ENCODE peak calls at places on chromosome 18, in seven cellular contexts. X, S, D, K, N, C and P are unnamed samples.

GRCh38 chr18:8537400-8537799 is 71.8 kb upstream of the RAB12 start:
- DNase-seq in X (no peak), S (no peak), D (no peak), K (no peak), N (no peak), C (no peak), P (no peak)

GRCh38 chr18:54222922-54223567 is 1.4 kb downstream of the MBD2 start:
- DNase-seq in X (no peak), S (peak), D (no peak), K (no peak), N (no peak), C (no peak), P (no peak)

GRCh38 chr18:10029711-10030110 is 115.9 kb downstream of the VAPA start:
- DNase-seq in X (no peak), S (no peak), D (no peak), K (no peak), N (no peak), C (no peak), P (no peak)

GRCh38 chr18:46297621-46298020 is 193.4 kb downstream of the HAUS1 start:
- DNase-seq in X (no peak), S (no peak), D (no peak), K (no peak), N (no peak), C (no peak), P (no peak)

GRCh38 chr18:36360256-36360909 is 62.9 kb downstream of the FHOD3 start:
- DNase-seq in X (no peak), S (no peak), D (no peak), K (no peak), N (no peak), C (no peak), P (no peak)

GRCh38 chr18:10032331-10032979 is 118.6 kb downstream of the VAPA start:
- DNase-seq in X (no peak), S (peak), D (no peak), K (no peak), N (peak), C (no peak), P (peak)

GRCh38 chr18:55093295-55093694 is 134.0 kb upstream of the CCDC68 start:
- DNase-seq in X (no peak), S (no peak), D (no peak), K (no peak), N (no peak), C (no peak), P (no peak)

GRCh38 chr18:61998335-61998734 is 105.5 kb upstream of the RNF152 start:
- DNase-seq in X (no peak), S (no peak), D (no peak), K (no peak), N (no peak), C (no peak), P (no peak)

GRCh38 chr18:60508108-60508507 is 135.5 kb upstream of the MC4R start:
- DNase-seq in X (no peak), S (no peak), D (no peak), K (no peak), N (no peak), C (no peak), P (no peak)

GRCh38 chr18:62187543-62188378 is 706 bp downstream of the RELCH start:
- DNase-seq in X (no peak), S (no peak), D (no peak), K (no peak), N (peak), C (peak), P (no peak)

GRCh38 chr18:77366725-77367641 is 117.3 kb downstream of the GALR1 start:
- DNase-seq in X (no peak), S (no peak), D (no peak), K (peak), N (no peak), C (no peak), P (no peak)

GRCh38 chr18:65363911-65364632 is 386.7 kb upstream of the CDH7 start:
- DNase-seq in X (no peak), S (no peak), D (no peak), K (no peak), N (no peak), C (no peak), P (no peak)

GRCh38 chr18:76209597-76209996 is 285.4 kb downstream of the ZNF516 start:
- DNase-seq in X (no peak), S (no peak), D (peak), K (no peak), N (no peak), C (no peak), P (no peak)

GRCh38 chr18:3104190-3105054 is 91.5 kb upstream of the LPIN2 start:
- DNase-seq in X (no peak), S (no peak), D (peak), K (no peak), N (no peak), C (no peak), P (no peak)

GRCh38 chr18:56505971-56506370 is 132.4 kb downstream of the TXNL1 start:
- DNase-seq in X (no peak), S (no peak), D (no peak), K (no peak), N (no peak), C (no peak), P (no peak)

GRCh38 chr18:22346968-22347611 is 70.6 kb downstream of the CTAGE1 start:
- DNase-seq in X (no peak), S (no peak), D (peak), K (peak), N (peak), C (no peak), P (no peak)

GRCh38 chr18:13313006-13313661 is 94.6 kb downstream of the LDLRAD4 start:
- DNase-seq in X (no peak), S (no peak), D (no peak), K (no peak), N (no peak), C (no peak), P (no peak)

GRCh38 chr18:10477121-10477862 is 22.9 kb downstream of the APCDD1 start:
- DNase-seq in X (no peak), S (no peak), D (no peak), K (no peak), N (no peak), C (no peak), P (no peak)

GRCh38 chr18:7152485-7152884 is 34.9 kb upstream of the LAMA1 start:
- DNase-seq in X (no peak), S (no peak), D (no peak), K (no peak), N (no peak), C (no peak), P (no peak)

GRCh38 chr18:8657873-8658521 is 47.4 kb upstream of the MTCL1 start:
- DNase-seq in X (no peak), S (no peak), D (peak), K (no peak), N (no peak), C (no peak), P (no peak)

GRCh38 chr18:76983184-76983583 is 149.4 kb downstream of the MBP start:
- DNase-seq in X (peak), S (peak), D (peak), K (peak), N (peak), C (peak), P (peak)

GRCh38 chr18:54327818-54328217 is 29.8 kb downstream of the STARD6 start:
- DNase-seq in X (no peak), S (no peak), D (no peak), K (no peak), N (no peak), C (no peak), P (no peak)

GRCh38 chr18:59787998-59788875 is 91.0 kb upstream of the CCBE1 start:
- DNase-seq in X (no peak), S (no peak), D (peak), K (no peak), N (no peak), C (no peak), P (no peak)

GRCh38 chr18:71336811-71337210 is 1048.0 kb downstream of the SOCS6 start:
- DNase-seq in X (no peak), S (no peak), D (no peak), K (no peak), N (no peak), C (no peak), P (no peak)

GRCh38 chr18:5868218-5868904 is 27.0 kb downstream of the TMEM200C start:
- DNase-seq in X (peak), S (no peak), D (peak), K (peak), N (peak), C (peak), P (no peak)

GRCh38 chr18:76923485-76924085 is 101.2 kb downstream of the ZNF236 start:
- DNase-seq in X (no peak), S (no peak), D (peak), K (peak), N (peak), C (no peak), P (no peak)

GRCh38 chr18:13562494-13563029 is 163.8 kb downstream of the FAM210A start:
- DNase-seq in X (no peak), S (peak), D (no peak), K (no peak), N (no peak), C (peak), P (peak)

GRCh38 chr18:9019135-9019534 is 83.4 kb upstream of the NDUFV2 start:
- DNase-seq in X (no peak), S (no peak), D (no peak), K (no peak), N (no peak), C (no peak), P (no peak)

GRCh38 chr18:78159397-78159796 is 820.2 kb upstream of the SALL3 start:
- DNase-seq in X (no peak), S (no peak), D (no peak), K (no peak), N (no peak), C (no peak), P (no peak)

GRCh38 chr18:46253498-46253897 is 149.3 kb downstream of the HAUS1 start:
- DNase-seq in X (no peak), S (no peak), D (peak), K (no peak), N (no peak), C (no peak), P (no peak)

GRCh38 chr18:8807502-8807833 is 102.1 kb downstream of the MTCL1 start:
- DNase-seq in X (no peak), S (no peak), D (no peak), K (no peak), N (no peak), C (no peak), P (no peak)

GRCh38 chr18:34643982-34644381 is 66.1 kb upstream of the DTNA start:
- DNase-seq in X (no peak), S (no peak), D (peak), K (no peak), N (no peak), C (no peak), P (no peak)

GRCh38 chr18:34648269-34648668 is 61.8 kb upstream of the DTNA start:
- DNase-seq in X (no peak), S (no peak), D (no peak), K (no peak), N (no peak), C (no peak), P (no peak)

GRCh38 chr18:34650121-34650545 is 60.0 kb upstream of the DTNA start:
- DNase-seq in X (no peak), S (no peak), D (peak), K (no peak), N (no peak), C (no peak), P (no peak)

GRCh38 chr18:34649072-34649471 is 61.0 kb upstream of the DTNA start:
- DNase-seq in X (no peak), S (no peak), D (peak), K (no peak), N (no peak), C (no peak), P (no peak)

DNA sequence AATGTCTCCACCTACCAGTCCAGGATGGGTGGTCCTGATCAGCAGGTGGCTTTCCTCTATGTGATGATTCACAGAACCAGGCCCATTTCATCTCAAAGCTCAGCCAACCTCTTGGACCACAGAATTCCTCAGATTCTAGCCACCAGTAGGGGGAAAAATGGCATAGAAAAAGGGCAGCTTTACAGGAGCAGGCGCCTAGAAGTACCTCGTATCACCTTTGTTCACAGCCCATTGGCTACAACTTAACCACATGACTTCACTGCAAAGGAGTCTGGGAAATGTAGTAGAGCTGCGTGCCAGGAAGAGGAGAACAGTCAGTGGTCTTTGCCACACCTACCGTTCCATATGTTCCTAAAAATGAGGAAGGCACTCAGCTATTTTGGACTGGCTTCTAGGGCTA is 62.8 kb upstream of the DTNA start:
- DNase-seq in X (no peak), S (no peak), D (no peak), K (no peak), N (no peak), C (no peak), P (no peak)
- TF ChIP-seq CTCF in X (no peak), S (no peak), D (no peak), K (no peak), N (no peak), C (no peak), P (no peak)

GRCh38 chr18:29661924-29662323 is 1380.6 kb downstream of the DSC3 start:
- DNase-seq in X (no peak), S (no peak), D (no peak), K (no peak), N (no peak), C (no peak), P (no peak)
- TF ChIP-seq CTCF in X (no peak), S (no peak), D (no peak), K (no peak), N (no peak), C (no peak), P (no peak)

DNA sequence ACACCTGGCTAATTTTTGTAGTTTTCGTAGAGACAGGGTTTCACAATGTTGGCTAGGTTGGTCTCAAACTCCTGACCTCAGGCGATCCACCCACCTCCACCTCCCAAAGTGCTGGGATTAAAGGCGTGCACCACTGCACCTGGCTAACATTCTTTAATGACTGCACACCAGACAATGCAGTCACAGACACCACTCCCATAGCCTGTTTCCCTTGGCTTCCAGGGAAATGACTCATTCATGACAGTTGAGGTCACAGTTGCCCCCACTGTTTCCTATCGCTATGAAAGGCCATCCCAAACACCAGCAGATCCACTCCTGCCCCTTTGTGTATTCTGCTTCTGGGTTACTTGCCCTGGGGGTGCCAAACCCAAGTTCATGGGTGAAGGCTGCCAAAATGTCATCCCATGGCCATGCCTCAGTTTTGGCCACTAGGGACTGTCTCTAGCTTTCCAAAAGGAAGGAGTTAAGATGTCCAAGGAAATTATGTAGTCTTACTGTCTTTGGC is 8.7 kb downstream of the CHMP1B start:
- DNase-seq in X (no peak), S (no peak), D (peak), K (no peak), N (no peak), C (no peak), P (no peak)
- TF ChIP-seq CTCF in X (no peak), S (no peak), D (peak), K (peak), N (no peak), C (no peak), P (no peak)

GRCh38 chr18:48962857-48963554 is 12.2 kb upstream of the SMAD7 start:
- DNase-seq in X (no peak), S (no peak), D (peak), K (no peak), N (no peak), C (no peak), P (no peak)
- TF ChIP-seq CTCF in X (no peak), S (no peak), D (no peak), K (no peak), N (no peak), C (no peak), P (no peak)

GRCh38 chr18:23810396-23810795 is 121.1 kb downstream of the LAMA3 start:
- DNase-seq in X (no peak), S (no peak), D (no peak), K (no peak), N (no peak), C (peak), P (no peak)
- TF ChIP-seq CTCF in X (no peak), S (no peak), D (no peak), K (no peak), N (no peak), C (no peak), P (no peak)

GRCh38 chr18:43046324-43046723 is 69.2 kb downstream of the RIT2 start:
- DNase-seq in X (no peak), S (no peak), D (no peak), K (no peak), N (no peak), C (no peak), P (no peak)

GRCh38 chr18:43049021-43049420 is 66.5 kb downstream of the RIT2 start:
- DNase-seq in X (no peak), S (no peak), D (peak), K (no peak), N (no peak), C (no peak), P (no peak)

DNA sequence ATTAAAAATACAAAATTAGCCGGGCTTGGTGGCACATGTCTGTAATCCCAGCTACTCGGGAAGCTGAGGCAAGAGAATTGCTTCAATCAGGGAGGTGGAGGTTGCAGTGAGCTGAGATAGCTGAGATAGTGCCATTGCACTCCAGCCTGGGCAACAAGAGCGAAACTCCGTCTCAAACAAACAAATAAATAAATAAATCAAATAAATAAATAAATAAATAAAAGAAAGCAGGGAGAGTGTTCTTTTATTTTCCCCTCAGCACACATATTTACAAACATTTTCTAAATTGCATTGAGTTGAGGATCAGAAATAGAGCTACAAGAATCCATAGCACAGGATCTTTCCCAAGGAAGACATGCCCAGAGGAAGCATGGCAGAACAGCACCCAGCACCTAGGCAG is 71.9 kb downstream of the RIT2 start:
- DNase-seq in X (no peak), S (no peak), D (no peak), K (no peak), N (no peak), C (no peak), P (no peak)
- TF ChIP-seq CTCF in X (no peak), S (no peak), D (no peak), K (no peak), N (no peak), C (no peak), P (no peak)